ENCODE peak calls at places on chromosomes 4 and X, in four cellular contexts. F is right lobe of liver, A is AG04450, C is endodermal cell. V is an unnamed sample. For H3K27me3, the result is how much of the 10 kb centered on the place peaks cover.

GRCh38 chr4:69823481-69824186 is 36.3 kb downstream of the SULT1E1 start:
- DNase-seq in A (no peak), C (peak), F (peak), V (peak)

GRCh38 chrX:57286507-57287251 is at the start of gene FAAH2:
- DNase-seq in C (peak), A (no peak), F (peak), V (no peak)

GRCh38 chrX:20197641-20198210 is 56.1 kb upstream of the EIF1AX start:
- DNase-seq in A (no peak), C (no peak), F (no peak), V (no peak)

GRCh38 chr4:94548571-94548970 is 96.8 kb downstream of the PDLIM5 start:
- DNase-seq in C (no peak), A (no peak), F (no peak), V (peak)

GRCh38 chr4:55017406-55017805 is 108.0 kb downstream of the KDR start:
- DNase-seq in C (no peak), F (no peak), A (no peak), V (no peak)

GRCh38 chrX:106014119-106014775 is 24.3 kb downstream of the SERPINA7 start:
- DNase-seq in A (no peak), C (no peak), F (no peak), V (no peak)

GRCh38 chr4:127055349-127055748 is 577.4 kb upstream of the INTU start:
- DNase-seq in F (no peak), C (no peak), A (peak), V (no peak)

GRCh38 chr4:40685300-40685699 is 55.6 kb upstream of the RBM47 start:
- DNase-seq in F (no peak), C (no peak), A (peak), V (peak)

GRCh38 chr4:185889566-185889965 is 77.6 kb upstream of the SORBS2 start:
- DNase-seq in F (no peak), C (no peak), A (no peak), V (no peak)

GRCh38 chr4:185894481-185894880 is 82.5 kb upstream of the SORBS2 start:
- DNase-seq in A (no peak), F (no peak), C (no peak), V (no peak)

GRCh38 chr4:185890196-185890595 is 78.2 kb upstream of the SORBS2 start:
- DNase-seq in F (no peak), A (no peak), C (no peak), V (no peak)

GRCh38 chr4:185893500-185893899 is 81.5 kb upstream of the SORBS2 start:
- DNase-seq in A (no peak), F (no peak), C (no peak), V (no peak)

GRCh38 chr4:185892165-185892564 is 80.2 kb upstream of the SORBS2 start:
- DNase-seq in A (no peak), F (no peak), C (no peak), V (no peak)
- TF ChIP-seq CTCF in A (no peak), F (peak), C (no peak), V (no peak)

GRCh38 chrX:100410083-100410590 is at the start of gene PCDH19:
- DNase-seq in A (no peak), F (peak), C (peak), V (peak)
- H3K27me3 ChIP-seq in A (under half), F (under half), C (half or more), V (under half)

GRCh38 chrX:56233100-56233499 is 944 bp downstream of the KLF8 start:
- DNase-seq in C (peak), F (no peak), A (no peak), V (no peak)

GRCh38 chrX:56228914-56229313 is 3.2 kb upstream of the KLF8 start:
- DNase-seq in F (no peak), C (peak), A (no peak), V (no peak)

GRCh38 chrX:56231706-56232105 is 450 bp upstream of the KLF8 start:
- DNase-seq in C (peak), A (no peak), F (no peak), V (no peak)

GRCh38 chrX:56232221-56233082 is at the start of gene KLF8:
- DNase-seq in C (peak), A (no peak), F (peak), V (no peak)

GRCh38 chrX:56233682-56234081 is 1.5 kb downstream of the KLF8 start:
- DNase-seq in A (no peak), C (peak), F (peak), V (no peak)
- H3K27ac ChIP-seq in A (no peak), C (no peak), F (no peak), V (no peak)

GRCh38 chr4:113893546-113893945 is 85.9 kb downstream of the ARSJ start:
- DNase-seq in F (no peak), A (no peak), C (no peak), V (no peak)
- TF ChIP-seq CTCF in F (peak), A (peak), C (peak), V (peak)

DNA sequence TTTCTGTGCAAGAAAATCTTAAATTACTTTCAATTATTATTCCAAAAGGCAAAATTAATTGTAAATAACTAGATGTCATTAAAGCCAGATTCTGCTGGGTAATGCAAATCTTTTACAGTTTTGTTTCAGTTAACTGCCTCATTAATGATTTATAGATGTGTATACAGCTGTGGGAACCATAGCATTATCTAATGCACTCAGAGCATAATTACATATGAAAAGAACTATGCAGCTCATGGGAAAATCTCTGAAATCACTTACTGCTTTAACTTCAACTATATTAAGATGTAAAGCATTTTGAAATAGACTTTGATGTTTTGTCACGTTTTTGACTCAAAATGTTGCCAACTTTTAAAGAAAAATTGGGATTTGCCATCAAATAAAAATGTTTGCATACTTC is 630.3 kb upstream of the KLHL4 start:
- DNase-seq in F (no peak), A (no peak), C (no peak), V (no peak)
- H3K27me3 ChIP-seq in F (under half), A (under half), C (under half), V (under half)

GRCh38 chr4:123833156-123833555 is 436.6 kb downstream of the SPRY1 start:
- DNase-seq in F (no peak), C (no peak), A (peak), V (no peak)
- H3K27ac ChIP-seq in F (no peak), C (peak), A (no peak), V (peak)

DNA sequence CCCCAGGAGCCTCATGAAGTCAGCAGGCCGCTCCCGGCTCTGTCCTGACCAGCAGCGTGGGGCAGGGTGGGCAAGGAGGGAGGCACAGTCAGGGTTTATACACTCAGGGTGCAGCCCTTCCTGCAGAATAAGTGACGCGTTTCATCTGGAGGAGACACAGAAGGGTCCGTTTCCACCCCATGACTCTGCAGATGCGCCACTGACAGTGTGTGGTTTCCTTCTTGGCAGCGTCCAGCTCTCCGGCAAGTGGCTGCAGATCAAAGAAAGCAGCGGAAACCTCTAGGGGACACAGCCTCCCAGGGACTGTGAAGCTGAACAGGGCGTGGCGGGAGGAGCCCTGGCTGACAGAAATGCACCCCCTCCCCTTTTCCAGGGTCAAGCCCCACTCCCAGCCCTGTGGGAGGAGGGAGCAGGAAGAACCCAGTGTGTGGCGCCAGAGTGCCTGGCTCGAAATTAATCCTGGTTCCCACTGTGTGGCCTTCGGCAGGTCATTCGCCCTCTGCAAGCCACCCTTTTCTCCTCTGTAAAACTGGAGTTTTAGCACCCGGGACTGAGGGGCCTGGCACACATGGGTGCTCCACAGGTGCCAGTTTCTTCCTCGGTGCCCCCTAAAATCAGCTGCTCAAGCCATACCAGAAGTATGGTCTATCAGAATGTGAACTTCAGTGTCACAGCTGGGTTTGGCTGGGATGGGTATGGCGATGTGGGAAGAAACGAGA is 17.3 kb upstream of the TBC1D14 start:
- DNase-seq in A (no peak), C (peak), F (peak), V (peak)
- TF ChIP-seq CTCF in A (no peak), C (peak), F (peak), V (peak)

DNA sequence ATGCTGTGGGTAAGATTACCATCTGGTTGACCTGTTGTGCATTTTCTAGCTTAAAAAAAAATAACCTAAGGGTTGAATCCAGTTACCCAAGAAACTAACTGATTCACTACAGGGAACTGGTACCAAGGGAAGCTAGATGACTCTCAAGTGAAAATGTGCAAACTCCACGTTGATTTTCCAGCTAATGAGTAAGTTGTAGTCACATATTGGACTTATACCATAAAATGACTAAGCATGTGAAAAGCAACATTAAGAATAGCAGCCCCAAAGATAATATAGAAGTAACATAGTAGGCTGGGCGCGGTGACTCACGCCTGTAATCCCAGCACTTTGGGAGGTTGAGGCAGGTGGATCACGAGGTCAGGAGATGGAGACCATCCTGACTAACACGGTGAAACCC is 270.9 kb downstream of the SPRY1 start:
- DNase-seq in A (peak), F (no peak), C (no peak), V (peak)
- H3K27me3 ChIP-seq in A (under half), F (under half), C (under half), V (under half)

GRCh38 chr4:2932561-2932950 is 30.6 kb downstream of the NOP14 start:
- DNase-seq in A (no peak), C (no peak), F (peak), V (no peak)
- H3K27ac ChIP-seq in A (no peak), C (no peak), F (no peak), V (no peak)

GRCh38 chr4:39527296-39528055 is at the start of gene UGDH:
- DNase-seq in C (peak), A (peak), F (peak), V (peak)
- TF ChIP-seq CTCF in C (no peak), A (no peak), F (no peak), V (peak)